ENCODE peak calls at places on chromosomes 7 and 10, in six cellular contexts. One of them, this sample, is unnamed.

GRCh38 chr7:73899731-73900142 is 38.8 kb downstream of the TMEM270 start:
- DNase-seq in amniotic epithelial cell: no peak
- DNase-seq in HEK293T: no peak
- DNase-seq in M059J: peak
- DNase-seq in NCI-H1694 treated with DMSO at 0.1 percent for 48 hours: peak
- DNase-seq in hypothalamus: no peak
- DNase-seq in this sample: peak

GRCh38 chr10:70916241-70916640 is 27.9 kb upstream of the PCBD1 start:
- DNase-seq in amniotic epithelial cell: no peak
- DNase-seq in HEK293T: no peak
- DNase-seq in M059J: no peak
- DNase-seq in NCI-H1694 treated with DMSO at 0.1 percent for 48 hours: no peak
- DNase-seq in hypothalamus: no peak
- DNase-seq in this sample: no peak

GRCh38 chr10:49745756-49746155 is 16.4 kb downstream of the OGDHL start:
- DNase-seq in amniotic epithelial cell: no peak
- DNase-seq in HEK293T: no peak
- DNase-seq in M059J: no peak
- DNase-seq in NCI-H1694 treated with DMSO at 0.1 percent for 48 hours: no peak
- DNase-seq in hypothalamus: no peak
- DNase-seq in this sample: no peak

GRCh38 chr10:29590598-29591415 is 44.0 kb downstream of the SVIL start:
- DNase-seq in amniotic epithelial cell: peak
- DNase-seq in HEK293T: peak
- DNase-seq in M059J: peak
- DNase-seq in NCI-H1694 treated with DMSO at 0.1 percent for 48 hours: peak
- DNase-seq in hypothalamus: no peak
- DNase-seq in this sample: peak

GRCh38 chr10:75617485-75618155 is 186.2 kb downstream of the LRMDA start:
- DNase-seq in amniotic epithelial cell: no peak
- DNase-seq in HEK293T: no peak
- DNase-seq in M059J: no peak
- DNase-seq in NCI-H1694 treated with DMSO at 0.1 percent for 48 hours: no peak
- DNase-seq in hypothalamus: no peak
- DNase-seq in this sample: no peak

GRCh38 chr10:13086051-13086450 is 13.9 kb upstream of the OPTN start:
- DNase-seq in amniotic epithelial cell: no peak
- DNase-seq in HEK293T: no peak
- DNase-seq in M059J: no peak
- DNase-seq in NCI-H1694 treated with DMSO at 0.1 percent for 48 hours: no peak
- DNase-seq in hypothalamus: no peak
- DNase-seq in this sample: no peak

GRCh38 chr10:124728071-124728829 is 15.9 kb downstream of the FAM53B start:
- DNase-seq in amniotic epithelial cell: peak
- DNase-seq in HEK293T: no peak
- DNase-seq in M059J: no peak
- DNase-seq in NCI-H1694 treated with DMSO at 0.1 percent for 48 hours: no peak
- DNase-seq in hypothalamus: no peak
- DNase-seq in this sample: no peak

GRCh38 chr7:116521046-116521664 is 3.7 kb upstream of the CAV1 start:
- DNase-seq in amniotic epithelial cell: no peak
- DNase-seq in HEK293T: no peak
- DNase-seq in M059J: no peak
- DNase-seq in NCI-H1694 treated with DMSO at 0.1 percent for 48 hours: no peak
- DNase-seq in hypothalamus: no peak
- DNase-seq in this sample: no peak

GRCh38 chr10:103934308-103934707 is 16.3 kb upstream of the STN1 start:
- DNase-seq in amniotic epithelial cell: peak
- DNase-seq in HEK293T: no peak
- DNase-seq in M059J: no peak
- DNase-seq in NCI-H1694 treated with DMSO at 0.1 percent for 48 hours: no peak
- DNase-seq in hypothalamus: no peak
- DNase-seq in this sample: no peak

GRCh38 chr10:128058106-128058745 is 68.0 kb downstream of the MKI67 start:
- DNase-seq in amniotic epithelial cell: no peak
- DNase-seq in HEK293T: no peak
- DNase-seq in M059J: no peak
- DNase-seq in NCI-H1694 treated with DMSO at 0.1 percent for 48 hours: no peak
- DNase-seq in hypothalamus: no peak
- DNase-seq in this sample: no peak

GRCh38 chr10:79088176-79088575 is 19.4 kb downstream of the ZMIZ1 start:
- DNase-seq in amniotic epithelial cell: no peak
- DNase-seq in HEK293T: no peak
- DNase-seq in M059J: no peak
- DNase-seq in NCI-H1694 treated with DMSO at 0.1 percent for 48 hours: peak
- DNase-seq in hypothalamus: no peak
- DNase-seq in this sample: peak

GRCh38 chr10:128511284-128511683 is 385.1 kb upstream of the MKI67 start:
- DNase-seq in amniotic epithelial cell: no peak
- DNase-seq in HEK293T: no peak
- DNase-seq in M059J: no peak
- DNase-seq in NCI-H1694 treated with DMSO at 0.1 percent for 48 hours: no peak
- DNase-seq in hypothalamus: no peak
- DNase-seq in this sample: no peak

GRCh38 chr10:49606981-49607535 is 3.1 kb upstream of the SLC18A3 start:
- DNase-seq in amniotic epithelial cell: peak
- DNase-seq in HEK293T: peak
- DNase-seq in M059J: peak
- DNase-seq in NCI-H1694 treated with DMSO at 0.1 percent for 48 hours: no peak
- DNase-seq in hypothalamus: peak
- DNase-seq in this sample: no peak

GRCh38 chr10:29756476-29756875 is 121.7 kb upstream of the SVIL start:
- DNase-seq in amniotic epithelial cell: peak
- DNase-seq in HEK293T: no peak
- DNase-seq in M059J: no peak
- DNase-seq in NCI-H1694 treated with DMSO at 0.1 percent for 48 hours: no peak
- DNase-seq in hypothalamus: no peak
- DNase-seq in this sample: no peak

GRCh38 chr7:2044311-2044882 is 188.3 kb downstream of the MAD1L1 start:
- DNase-seq in amniotic epithelial cell: no peak
- DNase-seq in HEK293T: no peak
- DNase-seq in M059J: no peak
- DNase-seq in NCI-H1694 treated with DMSO at 0.1 percent for 48 hours: no peak
- DNase-seq in hypothalamus: no peak
- DNase-seq in this sample: no peak

GRCh38 chr10:89426230-89426868 is 12.0 kb downstream of the IFIT5 start:
- DNase-seq in amniotic epithelial cell: peak
- DNase-seq in HEK293T: peak
- DNase-seq in M059J: peak
- DNase-seq in NCI-H1694 treated with DMSO at 0.1 percent for 48 hours: peak
- DNase-seq in hypothalamus: no peak
- DNase-seq in this sample: peak

GRCh38 chr10:29039659-29040309 is 249.1 kb upstream of the LYZL1 start:
- DNase-seq in amniotic epithelial cell: peak
- DNase-seq in HEK293T: no peak
- DNase-seq in M059J: peak
- DNase-seq in NCI-H1694 treated with DMSO at 0.1 percent for 48 hours: no peak
- DNase-seq in hypothalamus: no peak
- DNase-seq in this sample: no peak

GRCh38 chr10:122213766-122214165 is 57.3 kb upstream of the BTBD16 start:
- DNase-seq in amniotic epithelial cell: no peak
- DNase-seq in HEK293T: no peak
- DNase-seq in M059J: peak
- DNase-seq in NCI-H1694 treated with DMSO at 0.1 percent for 48 hours: no peak
- DNase-seq in hypothalamus: no peak
- DNase-seq in this sample: no peak

GRCh38 chr10:11522821-11523245 is 88.6 kb downstream of the USP6NL start:
- DNase-seq in amniotic epithelial cell: no peak
- DNase-seq in HEK293T: no peak
- DNase-seq in M059J: no peak
- DNase-seq in NCI-H1694 treated with DMSO at 0.1 percent for 48 hours: no peak
- DNase-seq in hypothalamus: no peak
- DNase-seq in this sample: no peak